ENCODE peak calls at places on chromosomes 5 and 9, in ten cellular contexts. Z is nephron progenitor cell, E is thyroid gland, T is AG04449, P is tibial nerve, G is fibroblast of lung, V is glutamatergic neuron, L is endothelial cell, Q is psoas muscle, H is kidney epithelial cell. I is an unnamed sample.
A peak's percentile ranks its signal among the peaks of the same experiment; 100 is the strongest.

GRCh38 chr9:76290555-76290954 is 103.7 kb downstream of the RFK start:
- DNase-seq in V (no peak), Q (no peak), P (no peak), L (no peak), Z (no peak), H (no peak), G (no peak), T (no peak), E (no peak), I (no peak)

GRCh38 chr5:149264432-149265069 is 7.1 kb upstream of the AFAP1L1 start:
- DNase-seq in Z (peak; percentile 29), P (no peak), Q (no peak), L (peak; percentile 38), H (no peak), E (peak; percentile 25), V (peak; percentile 40), G (no peak), T (no peak), I (peak; percentile 49)

GRCh38 chr9:34185778-34186551 is 7.1 kb downstream of the UBAP1 start:
- DNase-seq in P (peak; percentile 56), G (peak; percentile 89), V (no peak), H (peak; percentile 97), Q (no peak), E (peak; percentile 26), T (peak; percentile 90), L (no peak), Z (no peak), I (peak; percentile 54)

GRCh38 chr9:13597427-13597826 is 317.9 kb upstream of the MPDZ start:
- DNase-seq in T (no peak), Z (no peak), E (no peak), G (no peak), P (no peak), L (no peak), Q (no peak), H (no peak), V (no peak), I (no peak)

GRCh38 chr9:116791314-116791713 is 104.2 kb downstream of the TRIM32 start:
- DNase-seq in Q (no peak), H (no peak), L (no peak), G (peak; percentile 49), E (no peak), T (no peak), P (no peak), Z (no peak), V (no peak), I (no peak)

GRCh38 chr5:170757669-170758068 is 25.9 kb upstream of the GABRP start:
- DNase-seq in V (no peak), L (no peak), E (no peak), G (no peak), P (no peak), Q (no peak), Z (no peak), T (no peak), H (no peak), I (no peak)

GRCh38 chr5:55226934-55227737 is at the start of gene MCIDAS:
- DNase-seq in Q (no peak), G (no peak), E (peak; percentile 89), L (peak; percentile 52), P (no peak), H (no peak), V (peak; percentile 72), T (no peak), Z (peak; percentile 80), I (peak; percentile 88)

GRCh38 chr5:134592141-134592746 is 40.4 kb downstream of the SAR1B start:
- DNase-seq in P (no peak), G (no peak), T (no peak), H (no peak), Z (no peak), E (peak; percentile 76), L (no peak), Q (no peak), V (no peak), I (no peak)

GRCh38 chr9:133340256-133340655 is 4.3 kb upstream of the SURF6 start:
- DNase-seq in T (no peak), Q (no peak), Z (no peak), V (no peak), P (no peak), H (no peak), E (no peak), L (no peak), G (no peak), I (no peak)

GRCh38 chr5:122154910-122155309 is 25.6 kb downstream of the ZNF474 start:
- DNase-seq in H (no peak), V (no peak), Q (peak; percentile 42), Z (no peak), P (peak; percentile 47), T (peak; percentile 72), E (peak; percentile 90), G (peak; percentile 88), L (no peak), I (no peak)

GRCh38 chr5:116531635-116532034 is 43.0 kb downstream of the SEMA6A start:
- DNase-seq in Q (no peak), L (no peak), Z (no peak), V (no peak), G (no peak), E (no peak), H (no peak), T (no peak), P (no peak), I (no peak)

GRCh38 chr9:20658677-20659473 is 25.2 kb upstream of the FOCAD start:
- DNase-seq in L (peak; percentile 13), G (peak; percentile 10), Z (no peak), E (no peak), Q (no peak), V (peak; percentile 21), T (no peak), P (no peak), H (no peak), I (no peak)

GRCh38 chr5:80707645-80708044 is 52.9 kb upstream of the DHFR start:
- DNase-seq in G (peak; percentile 8), E (no peak), P (no peak), L (no peak), T (peak; percentile 29), V (no peak), H (peak; percentile 21), Z (no peak), Q (no peak), I (no peak)

GRCh38 chr9:70979971-70980370 is 141.4 kb downstream of the TRPM3 start:
- DNase-seq in Z (no peak), H (no peak), G (no peak), T (no peak), V (no peak), Q (no peak), P (no peak), E (no peak), L (no peak), I (no peak)

GRCh38 chr9:673264-673965 is 168.1 kb upstream of the DMRT1 start:
- DNase-seq in Z (no peak), P (no peak), G (no peak), T (no peak), Q (no peak), V (no peak), E (no peak), L (no peak), H (no peak), I (no peak)

GRCh38 chr5:105685884-105686283 is 1984.9 kb downstream of the EFNA5 start:
- DNase-seq in L (no peak), E (no peak), V (no peak), G (no peak), Q (no peak), T (no peak), P (no peak), H (no peak), Z (no peak), I (no peak)

GRCh38 chr5:105684799-105685198 is 1985.9 kb downstream of the EFNA5 start:
- DNase-seq in P (no peak), V (no peak), Q (no peak), T (no peak), L (no peak), G (no peak), Z (no peak), H (no peak), E (no peak), I (no peak)

GRCh38 chr5:105687493-105687892 is 1983.2 kb downstream of the EFNA5 start:
- DNase-seq in V (no peak), G (no peak), L (no peak), Q (no peak), P (no peak), Z (no peak), E (no peak), H (no peak), T (no peak), I (no peak)

GRCh38 chr5:105688227-105688807 is 1982.4 kb downstream of the EFNA5 start:
- DNase-seq in P (no peak), E (no peak), T (no peak), G (no peak), H (no peak), V (no peak), Q (no peak), L (no peak), Z (no peak), I (no peak)
- TF ChIP-seq CTCF in P (no peak), E (no peak), T (no peak), G (no peak), H (no peak), V (no peak), Q (no peak), L (no peak), Z (no peak), I (no peak)

DNA sequence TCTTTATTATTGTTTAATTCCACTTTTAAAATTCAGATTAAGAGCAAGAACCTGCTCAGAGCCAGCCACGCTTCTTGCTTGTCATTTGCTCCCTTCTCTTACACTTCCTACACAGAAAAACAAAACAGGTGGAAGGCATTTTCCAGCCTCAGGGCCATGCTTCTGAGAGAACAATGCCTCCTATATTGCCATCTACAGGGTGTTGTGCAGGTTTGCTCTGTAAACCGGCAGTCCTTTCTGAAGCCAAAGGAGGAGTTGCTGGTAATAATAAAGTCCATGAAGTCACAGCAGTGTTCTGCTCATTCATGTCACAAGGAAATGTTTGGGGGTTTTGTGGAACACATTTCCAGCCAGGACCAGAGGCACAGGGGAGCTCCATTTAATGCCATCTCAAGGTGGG is 16.1 kb upstream of the PRLR start:
- DNase-seq in Q (no peak), P (no peak), Z (no peak), E (no peak), V (no peak), L (no peak), H (no peak), T (no peak), G (no peak), I (no peak)
- TF ChIP-seq CTCF in Q (no peak), P (no peak), Z (peak; percentile 16), E (no peak), V (no peak), L (no peak), H (no peak), T (no peak), G (no peak), I (no peak)

DNA sequence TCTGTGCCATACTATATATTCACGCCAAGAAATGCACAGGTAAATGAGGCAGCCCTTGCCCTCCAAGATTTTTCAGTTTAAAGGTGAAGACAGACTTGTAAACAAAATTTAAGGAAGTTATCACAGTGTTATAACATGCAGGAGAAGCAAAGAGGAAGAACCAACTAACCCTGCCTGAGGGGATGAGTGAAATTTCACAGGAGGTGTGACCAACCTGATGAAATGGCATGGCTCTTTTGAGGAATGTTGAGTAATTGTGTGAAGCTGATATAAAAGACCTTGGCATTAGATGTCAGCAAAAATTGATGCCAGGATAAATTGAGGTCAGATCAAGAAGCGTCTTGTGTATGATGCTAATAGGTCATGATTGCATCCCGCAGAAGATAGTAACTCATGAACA is 86.5 kb downstream of the HCN1 start:
- DNase-seq in P (no peak), L (no peak), H (no peak), E (no peak), V (no peak), Z (no peak), G (no peak), Q (no peak), T (no peak), I (no peak)
- TF ChIP-seq CTCF in P (no peak), L (no peak), H (no peak), E (no peak), V (no peak), Z (no peak), G (no peak), Q (no peak), T (no peak), I (no peak)

GRCh38 chr9:123738664-123739063 is 191.3 kb downstream of the DENND1A start:
- DNase-seq in G (no peak), H (no peak), Q (no peak), T (no peak), P (no peak), Z (no peak), V (no peak), L (no peak), E (no peak), I (no peak)
- TF ChIP-seq CTCF in G (no peak), H (no peak), Q (no peak), T (no peak), P (no peak), Z (no peak), V (no peak), L (no peak), E (no peak), I (no peak)

I was measured in GM20000.